ENCODE peak calls at places on chromosomes 5 and 9, in four cellular contexts. One of them, this sample, is unnamed.

GRCh38 chr9:136171009-136171800 is 33.7 kb downstream of the LHX3 start:
- DNase-seq in WTC11: peak; percentile 67
- DNase-seq in fibroblast of villous mesenchyme: no peak
- DNase-seq in GM20000: peak; percentile 44
- DNase-seq in this sample: no peak

GRCh38 chr9:21465859-21466518 is 16.1 kb downstream of the IFNE start:
- DNase-seq in WTC11: no peak
- DNase-seq in fibroblast of villous mesenchyme: peak; percentile 72
- DNase-seq in GM20000: peak; percentile 66
- DNase-seq in this sample: peak; percentile 86

GRCh38 chr9:126170286-126170823 is 156.3 kb upstream of the MVB12B start:
- DNase-seq in GM20000: no peak
- DNase-seq in WTC11: no peak
- DNase-seq in fibroblast of villous mesenchyme: no peak
- DNase-seq in this sample: no peak

GRCh38 chr5:173395257-173395932 is 67.2 kb upstream of the STC2 start:
- DNase-seq in GM20000: no peak
- DNase-seq in fibroblast of villous mesenchyme: peak; percentile 31
- DNase-seq in WTC11: peak; percentile 20
- DNase-seq in this sample: peak; percentile 58

GRCh38 chr5:34452170-34452828 is 203.8 kb upstream of the RAI14 start:
- DNase-seq in fibroblast of villous mesenchyme: peak; percentile 32
- DNase-seq in GM20000: no peak
- DNase-seq in WTC11: no peak
- DNase-seq in this sample: peak; percentile 37

GRCh38 chr5:54703568-54704255 is 186.2 kb downstream of the SNX18 start:
- DNase-seq in WTC11: no peak
- DNase-seq in GM20000: no peak
- DNase-seq in fibroblast of villous mesenchyme: no peak
- DNase-seq in this sample: no peak

GRCh38 chr5:138981606-138982005 is 106.5 kb upstream of the LRRTM2 start:
- DNase-seq in WTC11: no peak
- DNase-seq in GM20000: no peak
- DNase-seq in fibroblast of villous mesenchyme: no peak
- DNase-seq in this sample: peak; percentile 18

GRCh38 chr5:115579747-115580173 is 22.5 kb downstream of the TICAM2 start:
- DNase-seq in fibroblast of villous mesenchyme: no peak
- DNase-seq in GM20000: peak; percentile 35
- DNase-seq in WTC11: no peak
- DNase-seq in this sample: no peak

GRCh38 chr9:112790231-112790774 is 39.7 kb downstream of the SNX30 start:
- DNase-seq in WTC11: no peak
- DNase-seq in fibroblast of villous mesenchyme: no peak
- DNase-seq in GM20000: no peak
- DNase-seq in this sample: no peak

GRCh38 chr9:18825775-18826174 is 207.2 kb downstream of the SAXO1 start:
- DNase-seq in GM20000: no peak
- DNase-seq in fibroblast of villous mesenchyme: peak; percentile 7
- DNase-seq in WTC11: no peak
- DNase-seq in this sample: no peak

GRCh38 chr9:72442212-72442607 is 77.2 kb upstream of the ZFAND5 start:
- DNase-seq in WTC11: no peak
- DNase-seq in fibroblast of villous mesenchyme: peak; percentile 85
- DNase-seq in GM20000: no peak
- DNase-seq in this sample: peak; percentile 81

GRCh38 chr5:148966348-148966747 is 96.5 kb downstream of the SH3TC2 start:
- DNase-seq in fibroblast of villous mesenchyme: no peak
- DNase-seq in WTC11: no peak
- DNase-seq in GM20000: no peak
- DNase-seq in this sample: no peak

GRCh38 chr9:78035369-78035993 is 3.9 kb upstream of the GNAQ start:
- DNase-seq in fibroblast of villous mesenchyme: peak; percentile 89
- DNase-seq in WTC11: no peak
- DNase-seq in GM20000: peak; percentile 63
- DNase-seq in this sample: peak; percentile 92

GRCh38 chr9:96327694-96328352 is 25.8 kb upstream of the HSD17B3 start:
- DNase-seq in GM20000: peak; percentile 52
- DNase-seq in WTC11: no peak
- DNase-seq in fibroblast of villous mesenchyme: peak; percentile 64
- DNase-seq in this sample: peak; percentile 75

GRCh38 chr9:93651521-93651950 is 75.2 kb downstream of the PHF2 start:
- DNase-seq in GM20000: no peak
- DNase-seq in WTC11: peak; percentile 8
- DNase-seq in fibroblast of villous mesenchyme: no peak
- DNase-seq in this sample: no peak

GRCh38 chr5:1352231-1352825 is 7.4 kb upstream of the CLPTM1L start:
- DNase-seq in GM20000: no peak
- DNase-seq in fibroblast of villous mesenchyme: no peak
- DNase-seq in WTC11: no peak
- DNase-seq in this sample: no peak

GRCh38 chr9:118271331-118271730 is 567.1 kb downstream of the TLR4 start:
- DNase-seq in GM20000: no peak
- DNase-seq in fibroblast of villous mesenchyme: no peak
- DNase-seq in WTC11: no peak
- DNase-seq in this sample: no peak

GRCh38 chr9:93061791-93062299 is 3.3 kb downstream of the SUSD3 start:
- DNase-seq in GM20000: peak; percentile 78
- DNase-seq in WTC11: peak; percentile 57
- DNase-seq in fibroblast of villous mesenchyme: no peak
- DNase-seq in this sample: no peak

GRCh38 chr9:130112244-130113151 is 58.8 kb downstream of the GPR107 start:
- DNase-seq in fibroblast of villous mesenchyme: no peak
- DNase-seq in GM20000: no peak
- DNase-seq in WTC11: no peak
- DNase-seq in this sample: no peak

GRCh38 chr9:92725266-92725545 is 39.4 kb downstream of the BICD2 start:
- DNase-seq in fibroblast of villous mesenchyme: no peak
- DNase-seq in WTC11: no peak
- DNase-seq in GM20000: no peak
- DNase-seq in this sample: no peak

GRCh38 chr5:1112596-1113331 is 901 bp upstream of the SLC12A7 start:
- DNase-seq in WTC11: no peak
- DNase-seq in fibroblast of villous mesenchyme: no peak
- DNase-seq in GM20000: no peak
- DNase-seq in this sample: no peak

GRCh38 chr5:123180178-123180577 is 91.1 kb downstream of the PRDM6 start:
- DNase-seq in GM20000: no peak
- DNase-seq in WTC11: no peak
- DNase-seq in fibroblast of villous mesenchyme: no peak
- DNase-seq in this sample: no peak

GRCh38 chr5:78544531-78545200 is 103.9 kb downstream of the LHFPL2 start:
- DNase-seq in fibroblast of villous mesenchyme: peak; percentile 87
- DNase-seq in GM20000: no peak
- DNase-seq in WTC11: no peak
- DNase-seq in this sample: peak; percentile 97

GRCh38 chr5:151345187-151345807 is 2.1 kb downstream of the SLC36A2 start:
- DNase-seq in GM20000: no peak
- DNase-seq in WTC11: no peak
- DNase-seq in fibroblast of villous mesenchyme: no peak
- DNase-seq in this sample: no peak

GRCh38 chr9:14924821-14925220 is 14.6 kb upstream of the FREM1 start:
- DNase-seq in GM20000: no peak
- DNase-seq in WTC11: no peak
- DNase-seq in fibroblast of villous mesenchyme: peak; percentile 87
- DNase-seq in this sample: peak; percentile 62

GRCh38 chr5:43648499-43649124 is 45.6 kb downstream of the NNT start:
- DNase-seq in GM20000: no peak
- DNase-seq in fibroblast of villous mesenchyme: peak; percentile 70
- DNase-seq in WTC11: no peak
- DNase-seq in this sample: no peak

GRCh38 chr5:41286165-41286564 is 72.8 kb upstream of the C6 start:
- DNase-seq in WTC11: no peak
- DNase-seq in fibroblast of villous mesenchyme: no peak
- DNase-seq in GM20000: no peak
- DNase-seq in this sample: peak; percentile 28

GRCh38 chr5:149857499-149857898 is 87.1 kb downstream of the PDE6A start:
- DNase-seq in WTC11: no peak
- DNase-seq in fibroblast of villous mesenchyme: peak; percentile 67
- DNase-seq in GM20000: no peak
- DNase-seq in this sample: peak; percentile 87

GRCh38 chr5:169128679-169129078 is 172.3 kb downstream of the SLIT3 start:
- DNase-seq in WTC11: no peak
- DNase-seq in GM20000: no peak
- DNase-seq in fibroblast of villous mesenchyme: no peak
- DNase-seq in this sample: no peak
- TF ChIP-seq CTCF in WTC11: no peak
- TF ChIP-seq CTCF in GM20000: no peak
- TF ChIP-seq CTCF in fibroblast of villous mesenchyme: no peak
- TF ChIP-seq CTCF in this sample: no peak

GRCh38 chr9:90023861-90024260 is 419.0 kb downstream of the GADD45G start:
- DNase-seq in GM20000: no peak
- DNase-seq in fibroblast of villous mesenchyme: no peak
- DNase-seq in WTC11: no peak
- DNase-seq in this sample: no peak
- TF ChIP-seq CTCF in GM20000: no peak
- TF ChIP-seq CTCF in fibroblast of villous mesenchyme: no peak
- TF ChIP-seq CTCF in WTC11: no peak
- TF ChIP-seq CTCF in this sample: no peak

GRCh38 chr5:73218552-73219171 is 45.7 kb downstream of the TMEM174 start:
- DNase-seq in fibroblast of villous mesenchyme: peak; percentile 30
- DNase-seq in WTC11: no peak
- DNase-seq in GM20000: no peak
- DNase-seq in this sample: peak; percentile 63
- TF ChIP-seq CTCF in fibroblast of villous mesenchyme: peak; percentile 57
- TF ChIP-seq CTCF in WTC11: no peak
- TF ChIP-seq CTCF in GM20000: no peak
- TF ChIP-seq CTCF in this sample: peak; percentile 57

GRCh38 chr5:141338538-141339306 is at the start of gene PCDHGA2:
- DNase-seq in WTC11: peak; percentile 60
- DNase-seq in fibroblast of villous mesenchyme: peak; percentile 61
- DNase-seq in GM20000: peak; percentile 72
- DNase-seq in this sample: peak; percentile 76
- TF ChIP-seq CTCF in WTC11: peak; percentile 30
- TF ChIP-seq CTCF in fibroblast of villous mesenchyme: peak; percentile 62
- TF ChIP-seq CTCF in GM20000: peak; percentile 24
- TF ChIP-seq CTCF in this sample: peak; percentile 61

GRCh38 chr9:75499812-75500211 is 390.7 kb upstream of the PCSK5 start:
- DNase-seq in GM20000: no peak
- DNase-seq in fibroblast of villous mesenchyme: no peak
- DNase-seq in WTC11: no peak
- DNase-seq in this sample: no peak
- TF ChIP-seq CTCF in GM20000: no peak
- TF ChIP-seq CTCF in fibroblast of villous mesenchyme: no peak
- TF ChIP-seq CTCF in WTC11: no peak
- TF ChIP-seq CTCF in this sample: no peak

GRCh38 chr5:93252165-93252564 is 328.9 kb downstream of the NR2F1-AS1 start:
- DNase-seq in GM20000: no peak
- DNase-seq in WTC11: no peak
- DNase-seq in fibroblast of villous mesenchyme: no peak
- DNase-seq in this sample: peak; percentile 13
- TF ChIP-seq CTCF in GM20000: no peak
- TF ChIP-seq CTCF in WTC11: no peak
- TF ChIP-seq CTCF in fibroblast of villous mesenchyme: peak; percentile 26
- TF ChIP-seq CTCF in this sample: no peak

GRCh38 chr5:140076788-140077187 is 33.7 kb upstream of the NRG2 start:
- DNase-seq in fibroblast of villous mesenchyme: no peak
- DNase-seq in GM20000: no peak
- DNase-seq in WTC11: no peak
- DNase-seq in this sample: no peak

GRCh38 chr5:140072812-140073211 is 29.7 kb upstream of the NRG2 start:
- DNase-seq in GM20000: no peak
- DNase-seq in fibroblast of villous mesenchyme: no peak
- DNase-seq in WTC11: no peak
- DNase-seq in this sample: no peak

GRCh38 chr5:140073296-140073695 is 30.2 kb upstream of the NRG2 start:
- DNase-seq in WTC11: no peak
- DNase-seq in GM20000: peak; percentile 25
- DNase-seq in fibroblast of villous mesenchyme: peak; percentile 28
- DNase-seq in this sample: peak; percentile 43

GRCh38 chr5:140076142-140076541 is 33.0 kb upstream of the NRG2 start:
- DNase-seq in fibroblast of villous mesenchyme: no peak
- DNase-seq in GM20000: no peak
- DNase-seq in WTC11: no peak
- DNase-seq in this sample: no peak

DNA sequence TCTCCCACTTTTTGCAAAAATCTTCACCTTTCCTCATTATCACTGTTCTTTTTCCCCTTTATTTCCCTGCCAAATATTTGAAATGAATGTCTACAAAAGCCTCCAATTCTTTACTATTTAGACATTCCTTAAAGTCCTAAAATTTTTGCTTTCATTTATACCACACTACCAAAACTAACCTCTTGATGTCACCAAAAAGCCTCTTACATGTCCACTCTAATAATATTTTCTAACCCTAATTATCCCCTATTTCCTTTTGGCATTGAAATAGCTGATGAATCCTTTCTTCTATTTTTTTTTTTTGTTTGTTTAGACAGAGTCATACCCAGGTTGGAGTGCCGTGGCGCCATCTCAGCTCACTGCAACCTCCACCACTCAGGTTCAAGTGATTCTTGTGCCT is 32.3 kb upstream of the NRG2 start:
- DNase-seq in fibroblast of villous mesenchyme: peak; percentile 16
- DNase-seq in WTC11: no peak
- DNase-seq in GM20000: no peak
- DNase-seq in this sample: peak; percentile 31
- TF ChIP-seq CTCF in fibroblast of villous mesenchyme: peak; percentile 28
- TF ChIP-seq CTCF in WTC11: no peak
- TF ChIP-seq CTCF in GM20000: no peak
- TF ChIP-seq CTCF in this sample: peak; percentile 24

This sample was measured in fibroblast of pulmonary artery.